ENCODE peak calls at places on chromosomes 6 and 20, in six cellular contexts. P is foreskin keratinocyte; B is pancreas; R is heart left ventricle; K is naive thymus-derived CD8-positive, alpha-beta T cell; Z is activated CD8-positive, alpha-beta memory T cell treated with anti-CD3 and anti-CD28 coated beads, Interleukin-2, amount 10 ng/mL, durations not matched to agents 7 days and 5 days. N is an unnamed sample.

GRCh38 chr6:71254323-71254722 is 34.3 kb upstream of the OGFRL1 start:
- ATAC-seq in B (no peak), K (no peak), P (no peak), Z (no peak), R (no peak), N (no peak)

GRCh38 chr6:135520781-135521180 is 23.2 kb upstream of the AHI1 start:
- ATAC-seq in R (no peak), K (no peak), Z (no peak), P (no peak), B (no peak), N (no peak)

GRCh38 chr6:53679446-53679933 is 13.9 kb upstream of the KLHL31 start:
- ATAC-seq in B (peak), R (peak), P (peak), Z (no peak), K (peak), N (no peak)

GRCh38 chr20:48668451-48668946 is 159.3 kb downstream of the PREX1 start:
- ATAC-seq in P (no peak), R (no peak), K (no peak), B (no peak), Z (no peak), N (no peak)

GRCh38 chr20:6489361-6490154 is 277.9 kb upstream of the BMP2 start:
- ATAC-seq in K (no peak), Z (no peak), R (no peak), B (no peak), P (no peak), N (no peak)

GRCh38 chr20:1952737-1953530 is 40.9 kb downstream of the PDYN start:
- ATAC-seq in R (no peak), P (peak), K (no peak), Z (no peak), B (peak), N (no peak)

GRCh38 chr6:126210398-126211075 is 129.4 kb upstream of the CENPW start:
- ATAC-seq in P (no peak), R (no peak), K (no peak), B (no peak), Z (no peak), N (no peak)

GRCh38 chr6:151052021-151052646 is 186.6 kb downstream of the MTHFD1L start:
- ATAC-seq in K (no peak), B (peak), R (no peak), P (peak), Z (no peak), N (no peak)

GRCh38 chr6:41723178-41723935 is 12.1 kb downstream of the TFEB start:
- ATAC-seq in B (peak), K (no peak), R (peak), P (peak), Z (no peak), N (no peak)

GRCh38 chr6:131828080-131828479 is 20.3 kb downstream of the ENPP1 start:
- ATAC-seq in R (no peak), Z (no peak), K (no peak), P (no peak), B (no peak), N (no peak)

GRCh38 chr6:6729971-6730370 is 141.5 kb downstream of the LY86 start:
- ATAC-seq in Z (no peak), B (no peak), R (no peak), P (no peak), K (no peak), N (no peak)

GRCh38 chr6:54134934-54135333 is 23.7 kb downstream of the MLIP start:
- ATAC-seq in K (no peak), B (peak), R (no peak), Z (no peak), P (no peak), N (no peak)

GRCh38 chr20:21302645-21303060 is 478 bp upstream of the XRN2 start:
- ATAC-seq in B (peak), K (peak), Z (peak), R (peak), P (peak), N (peak)

GRCh38 chr20:20536240-20536933 is 168.5 kb downstream of the INSM1 start:
- ATAC-seq in P (no peak), R (no peak), B (no peak), Z (no peak), K (no peak), N (no peak)

GRCh38 chr6:3310710-3311109 is 52.0 kb downstream of the PSMG4 start:
- ATAC-seq in Z (no peak), R (no peak), B (peak), K (no peak), P (no peak), N (no peak)

GRCh38 chr6:80158478-80158989 is 52.1 kb downstream of the BCKDHB start:
- ATAC-seq in Z (no peak), R (no peak), K (no peak), P (no peak), B (no peak), N (no peak)

GRCh38 chr20:63291811-63292210 is 1.2 kb upstream of the COL20A1 start:
- ATAC-seq in P (no peak), K (no peak), Z (no peak), R (no peak), B (no peak), N (no peak)

GRCh38 chr6:3884007-3884745 is 35.0 kb downstream of the FAM50B start:
- ATAC-seq in B (peak), Z (no peak), P (peak), R (peak), K (no peak), N (no peak)

GRCh38 chr6:4378319-4378996 is 243.1 kb upstream of the ECI2 start:
- ATAC-seq in R (no peak), P (no peak), B (no peak), Z (no peak), K (no peak), N (no peak)

GRCh38 chr6:3205913-3206312 is 21.5 kb downstream of the TUBB2B start:
- ATAC-seq in P (peak), K (no peak), R (no peak), B (peak), Z (no peak), N (no peak)

GRCh38 chr6:87736809-87737540 is 34.9 kb upstream of the AKIRIN2 start:
- ATAC-seq in Z (peak), R (no peak), B (no peak), P (no peak), K (no peak), N (peak)

GRCh38 chr6:13013681-13014550 is 297.3 kb downstream of the PHACTR1 start:
- ATAC-seq in Z (no peak), B (peak), P (peak), K (no peak), R (no peak), N (no peak)

GRCh38 chr6:128848169-128848935 is 34.6 kb upstream of the LAMA2 start:
- ATAC-seq in Z (no peak), K (no peak), B (no peak), P (no peak), R (peak), N (no peak)

GRCh38 chr20:32583581-32584045 is 1.5 kb downstream of the NOL4L start:
- ATAC-seq in P (no peak), K (peak), Z (peak), R (no peak), B (no peak), N (no peak)

GRCh38 chr6:156450421-156450820 is 326.8 kb upstream of the ARID1B start:
- ATAC-seq in B (no peak), R (no peak), P (no peak), Z (no peak), K (no peak), N (no peak)

N was measured in activated T-helper 17 cell treated with anti-CD3 and anti-CD28 coated beads, Interleukin-2, amount 50 U/mL, for 72 hours.